ENCODE peak calls at places on chromosomes 3 and 15, in seven cellular contexts. J is nephron progenitor cell, N is OCI-LY7, H is PC-9, S is pancreas, Y is endothelial cell of umbilical vein, Z is Panc1. A is an unnamed sample.

GRCh38 chr15:83205725-83206324 is 1.8 kb downstream of the HDGFL3 start:
- DNase-seq in H (no peak), Z (no peak), S (no peak), Y (peak), N (peak), J (no peak), A (no peak)

GRCh38 chr3:184981071-184981470 is 169.1 kb downstream of the VPS8 start:
- DNase-seq in Z (no peak), N (no peak), H (no peak), S (peak), Y (no peak), J (no peak), A (no peak)

GRCh38 chr3:120496278-120496975 is 45.6 kb upstream of the FSTL1 start:
- DNase-seq in Y (peak), Z (no peak), J (no peak), H (peak), S (no peak), N (no peak), A (no peak)

GRCh38 chr3:125011941-125012340 is 43.9 kb downstream of the HEG1 start:
- DNase-seq in Z (no peak), J (no peak), S (no peak), H (no peak), N (no peak), Y (no peak), A (no peak)

GRCh38 chr3:186844908-186845307 is 2.4 kb downstream of the ADIPOQ start:
- DNase-seq in N (no peak), J (no peak), Z (no peak), Y (no peak), H (no peak), S (no peak), A (no peak)

GRCh38 chr3:179503640-179504039 is 52.4 kb upstream of the GNB4 start:
- DNase-seq in J (no peak), Y (no peak), S (no peak), H (no peak), N (no peak), Z (no peak), A (no peak)

GRCh38 chr3:143975549-143976152 is 4.0 kb downstream of the DIPK2A start:
- DNase-seq in Y (peak), H (no peak), S (no peak), Z (no peak), J (no peak), N (peak), A (no peak)

GRCh38 chr3:7340795-7341194 is 479.9 kb downstream of the GRM7 start:
- DNase-seq in S (no peak), N (no peak), J (no peak), H (no peak), Y (peak), Z (no peak), A (no peak)

GRCh38 chr3:165256554-165256953 is 60.4 kb upstream of the SLITRK3 start:
- DNase-seq in J (no peak), H (no peak), Y (no peak), Z (no peak), S (no peak), N (no peak), A (no peak)

GRCh38 chr3:46465196-46465520 is 453 bp upstream of the LTF start:
- DNase-seq in S (no peak), Z (no peak), Y (no peak), J (no peak), N (no peak), H (no peak), A (no peak)
- TF ChIP-seq CTCF in S (no peak), Z (no peak), Y (no peak), J (no peak), N (no peak), H (no peak), A (no peak)

DNA sequence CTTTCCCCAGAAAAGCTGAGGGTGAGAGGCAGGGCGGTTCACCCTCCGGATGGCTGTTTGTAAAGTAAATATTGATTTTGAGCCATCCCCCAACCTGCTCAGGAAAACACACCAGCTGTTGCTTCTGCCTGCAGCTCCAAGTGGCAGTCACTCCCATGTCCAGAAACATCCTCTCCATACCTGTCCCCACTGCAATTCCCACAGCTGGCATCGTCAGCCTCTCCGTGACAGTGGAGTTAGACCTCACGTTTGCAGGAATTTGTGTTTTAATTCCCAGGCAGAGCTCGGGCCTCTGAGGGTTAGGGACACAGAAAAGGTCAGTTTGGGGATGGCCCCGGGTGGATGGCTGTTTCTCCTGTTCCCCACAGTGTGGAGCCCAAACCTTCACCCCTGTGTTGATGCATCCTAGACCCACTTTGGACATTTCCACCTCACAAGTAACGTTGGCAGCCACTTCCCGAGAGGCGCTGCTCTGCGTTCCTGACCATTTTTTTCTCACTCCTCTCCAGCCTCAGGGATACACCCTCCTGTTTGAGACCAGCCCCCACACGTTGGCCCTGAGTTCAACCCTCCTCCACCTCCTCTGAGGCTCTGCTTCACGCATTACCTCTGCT is 11.8 kb upstream of the FAM174B start:
- DNase-seq in J (peak), Y (no peak), Z (no peak), H (no peak), S (no peak), N (no peak), A (no peak)
- TF ChIP-seq CTCF in J (no peak), Y (no peak), Z (no peak), H (no peak), S (no peak), N (no peak), A (peak)

GRCh38 chr3:37953995-37954394 is 36.6 kb upstream of the VILL start:
- DNase-seq in H (no peak), J (no peak), S (no peak), N (no peak), Y (peak), Z (no peak), A (no peak)

GRCh38 chr3:37953226-37953625 is 37.4 kb upstream of the VILL start:
- DNase-seq in J (no peak), H (no peak), S (no peak), Z (no peak), Y (peak), N (no peak), A (no peak)

GRCh38 chr3:37955918-37956317 is 34.7 kb upstream of the VILL start:
- DNase-seq in J (no peak), N (peak), S (no peak), H (no peak), Z (no peak), Y (peak), A (no peak)

GRCh38 chr3:37957185-37957936 is 33.2 kb upstream of the VILL start:
- DNase-seq in J (no peak), H (no peak), N (no peak), Z (no peak), Y (peak), S (no peak), A (no peak)

DNA sequence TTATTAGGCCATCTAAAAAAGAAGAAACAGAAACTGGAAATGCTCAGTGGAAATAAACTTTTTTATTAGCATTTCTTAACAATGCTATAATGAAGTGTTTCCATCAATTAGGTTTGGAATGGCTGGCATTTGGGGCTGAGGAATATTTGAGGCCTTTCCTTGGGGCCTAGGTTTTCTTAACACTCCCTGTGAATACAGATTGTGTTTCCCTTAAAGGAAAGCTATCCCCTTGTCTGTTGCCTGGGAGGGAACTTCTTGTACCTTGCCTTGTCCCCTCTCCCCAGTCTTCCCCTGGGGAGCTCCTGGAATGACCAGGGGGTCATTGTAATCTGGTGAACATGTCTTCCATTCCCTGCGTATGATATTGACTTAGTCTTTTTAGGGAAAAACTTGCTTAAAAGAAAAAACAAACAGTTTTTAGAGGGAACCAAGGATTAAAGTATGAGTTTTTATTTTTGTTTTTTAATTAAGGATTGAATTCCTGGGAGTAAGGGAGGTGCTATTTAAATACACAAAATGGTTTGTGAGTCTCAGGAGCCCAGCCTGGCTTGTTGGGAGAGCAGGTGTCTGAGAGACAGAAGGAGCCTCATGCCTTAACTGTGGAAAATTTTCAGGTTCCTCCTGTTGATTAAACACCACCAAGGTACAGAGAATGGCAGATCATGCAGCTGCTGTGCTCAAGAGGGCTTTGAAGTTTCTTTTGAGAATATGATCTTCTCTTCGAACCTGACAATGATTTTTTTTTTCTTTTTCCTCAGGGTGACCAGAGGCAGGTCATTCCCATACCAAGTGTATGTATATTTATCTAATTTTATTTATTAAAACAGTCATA is 34.0 kb upstream of the VILL start:
- DNase-seq in S (no peak), H (no peak), Z (no peak), N (no peak), Y (peak), J (no peak), A (no peak)
- TF ChIP-seq CTCF in S (no peak), H (no peak), Z (no peak), N (no peak), Y (no peak), J (no peak), A (no peak)

DNA sequence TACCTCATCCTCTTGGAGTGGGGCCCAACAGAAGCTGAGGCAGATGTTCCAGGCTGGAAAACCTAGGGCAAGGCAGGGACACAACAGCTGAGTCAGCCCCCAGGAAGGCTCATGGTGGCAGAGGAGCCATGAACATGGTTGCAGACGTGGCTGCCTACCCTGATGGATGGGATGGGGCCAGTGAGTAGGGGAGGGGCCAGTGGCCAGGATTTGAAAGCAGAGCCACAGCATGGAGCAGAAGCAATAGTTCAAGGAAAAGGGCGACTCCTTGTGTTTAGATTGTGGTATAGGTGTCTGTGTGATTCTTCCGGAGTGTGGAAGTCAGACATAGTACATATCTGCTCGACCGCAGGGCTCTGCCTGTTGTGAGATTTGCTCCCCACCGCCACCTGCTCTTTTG is 24.2 kb downstream of the PXYLP1 start:
- DNase-seq in S (no peak), N (no peak), H (no peak), J (no peak), Z (no peak), Y (peak), A (peak)
- TF ChIP-seq CTCF in S (peak), N (peak), H (no peak), J (peak), Z (peak), Y (peak), A (peak)

GRCh38 chr3:1087066-1087555 is 5.7 kb upstream of the CNTN6 start:
- DNase-seq in N (no peak), H (no peak), Y (no peak), Z (no peak), J (no peak), S (peak), A (no peak)

GRCh38 chr3:1079641-1080040 is 13.2 kb upstream of the CNTN6 start:
- DNase-seq in S (no peak), N (no peak), Z (no peak), J (no peak), H (no peak), Y (no peak), A (no peak)

DNA sequence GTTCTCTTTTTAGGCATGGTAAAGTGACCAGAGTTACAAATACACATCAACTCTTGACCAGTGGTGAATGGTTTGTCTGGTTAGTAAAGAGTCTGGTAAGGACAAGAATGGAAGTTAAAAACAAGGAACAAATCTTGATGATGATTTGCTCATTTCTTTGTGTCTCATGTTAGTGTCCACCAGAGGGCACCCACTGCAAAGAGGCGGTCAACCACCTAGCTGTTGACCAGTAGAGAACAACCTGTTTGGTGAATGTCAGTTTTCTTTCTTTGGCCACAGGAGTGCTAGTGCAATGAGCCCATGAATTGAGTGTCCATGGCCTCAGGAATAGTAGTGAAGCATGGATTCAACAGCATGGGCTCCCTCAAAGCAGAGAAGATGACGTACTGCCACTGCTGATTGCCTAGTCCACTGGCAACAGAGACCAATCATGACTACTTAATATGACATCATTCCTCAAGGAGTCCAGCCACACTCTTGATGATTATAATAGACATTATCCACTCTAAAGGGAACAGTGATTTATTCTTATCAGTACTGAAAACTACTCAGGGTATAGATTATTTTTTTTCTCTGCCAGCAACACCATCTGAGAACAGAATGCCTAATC is 10.7 kb upstream of the CNTN6 start:
- DNase-seq in H (peak), N (peak), S (peak), Y (peak), J (peak), Z (no peak), A (no peak)
- TF ChIP-seq CTCF in H (peak), N (peak), S (peak), Y (peak), J (peak), Z (peak), A (peak)

GRCh38 chr3:129173206-129173605 is 10.5 kb downstream of the CNBP start:
- DNase-seq in Y (no peak), Z (no peak), N (no peak), J (no peak), S (no peak), H (no peak), A (no peak)
- TF ChIP-seq CTCF in Y (no peak), Z (no peak), N (no peak), J (no peak), S (no peak), H (no peak), A (no peak)